ENCODE peak calls at places on chromosomes 3 and 15, in eight cellular contexts. E is GM23338, G is SK-N-SH, F is K562, V is HCT116, P is H1, K is HepG2, L is GM12878. I is an unnamed sample.

GRCh38 chr15:25250011-25250596 is 188.7 kb downstream of the UBE3A start:
- DNase-seq in L (no peak), F (no peak), G (no peak), P (no peak), E (no peak), V (no peak), K (no peak), I (no peak)

GRCh38 chr15:100633763-100634075 is 31.3 kb downstream of the ASB7 start:
- DNase-seq in G (no peak), K (no peak), L (no peak), V (no peak), P (no peak), F (no peak), E (no peak), I (no peak)

GRCh38 chr3:51710631-51711351 is 3.9 kb downstream of the GRM2 start:
- DNase-seq in V (no peak), F (no peak), L (no peak), E (peak; percentile 64), P (no peak), K (no peak), G (peak; percentile 47), I (no peak)

GRCh38 chr15:64246364-64247189 is 83.8 kb upstream of the PPIB start:
- DNase-seq in E (peak; percentile 34), V (peak; percentile 87), F (peak; percentile 80), L (peak; percentile 95), P (no peak), K (peak; percentile 61), G (no peak), I (peak; percentile 37)

GRCh38 chr15:76340198-76340801 is 3.7 kb downstream of the ISL2 start:
- DNase-seq in K (no peak), V (no peak), G (peak; percentile 28), P (peak; percentile 68), E (peak; percentile 42), L (no peak), F (no peak), I (peak; percentile 67)

GRCh38 chr3:136567599-136568188 is 184.5 kb downstream of the STAG1 start:
- DNase-seq in K (no peak), G (no peak), E (no peak), P (no peak), L (no peak), V (no peak), F (no peak), I (no peak)

GRCh38 chr15:51672100-51672731 is 9.1 kb upstream of the SCG3 start:
- DNase-seq in G (no peak), F (peak; percentile 67), L (no peak), K (no peak), P (no peak), E (peak; percentile 30), V (no peak), I (no peak)

GRCh38 chr15:85993116-85993515 is 86.6 kb upstream of the AGBL1 start:
- DNase-seq in V (no peak), L (no peak), E (no peak), P (no peak), F (no peak), G (no peak), K (no peak), I (no peak)

GRCh38 chr3:151135548-151136337 is 50.3 kb downstream of the MED12L start:
- DNase-seq in V (no peak), P (no peak), E (no peak), L (no peak), K (no peak), F (peak; percentile 36), G (no peak), I (no peak)

GRCh38 chr15:90594297-90594696 is 64.6 kb downstream of the CRTC3 start:
- DNase-seq in V (no peak), G (no peak), E (peak; percentile 45), P (no peak), F (no peak), L (peak; percentile 80), K (no peak), I (peak; percentile 75)

GRCh38 chr3:76561494-76562242 is 478.2 kb upstream of the ROBO2 start:
- DNase-seq in P (no peak), F (no peak), L (no peak), K (no peak), E (peak; percentile 30), G (no peak), V (no peak), I (no peak)

GRCh38 chr3:58706395-58706794 is 39.8 kb upstream of the FAM3D start:
- DNase-seq in G (no peak), L (no peak), V (no peak), P (no peak), K (no peak), F (no peak), E (no peak), I (no peak)

GRCh38 chr3:13024274-13024863 is 48.9 kb downstream of the IQSEC1 start:
- DNase-seq in P (no peak), K (no peak), L (no peak), G (no peak), V (no peak), E (no peak), F (no peak), I (no peak)

GRCh38 chr3:31973837-31974236 is 7.2 kb downstream of the OSBPL10 start:
- DNase-seq in P (no peak), L (no peak), E (no peak), K (no peak), V (no peak), G (no peak), F (no peak), I (no peak)

GRCh38 chr3:194141415-194142155 is 5.6 kb downstream of the HES1 start:
- DNase-seq in P (peak; percentile 82), K (peak; percentile 78), G (peak; percentile 91), V (peak; percentile 82), E (peak; percentile 91), L (no peak), F (peak; percentile 91), I (peak; percentile 93)

GRCh38 chr15:77838595-77838994 is 205.9 kb upstream of the LINGO1 start:
- DNase-seq in P (no peak), K (no peak), V (no peak), L (no peak), F (no peak), E (no peak), G (no peak), I (no peak)

GRCh38 chr3:63295356-63295755 is 17.2 kb downstream of the SYNPR start:
- DNase-seq in F (no peak), P (no peak), V (no peak), L (no peak), G (no peak), E (no peak), K (no peak), I (no peak)

GRCh38 chr15:68484220-68484619 is 52.3 kb upstream of the ITGA11 start:
- DNase-seq in L (no peak), V (no peak), E (no peak), F (no peak), G (no peak), K (no peak), P (no peak), I (no peak)

GRCh38 chr15:68483165-68483564 is 51.2 kb upstream of the ITGA11 start:
- DNase-seq in L (no peak), P (no peak), G (no peak), V (no peak), E (no peak), K (no peak), F (no peak), I (no peak)

GRCh38 chr15:68485721-68486360 is 53.9 kb upstream of the ITGA11 start:
- DNase-seq in G (no peak), K (no peak), F (no peak), E (no peak), L (no peak), P (no peak), V (no peak), I (no peak)

GRCh38 chr15:68487087-68487843 is 55.3 kb upstream of the ITGA11 start:
- DNase-seq in V (no peak), E (no peak), F (no peak), G (no peak), L (no peak), P (no peak), K (no peak), I (no peak)

GRCh38 chr15:68484696-68485400 is 52.9 kb upstream of the ITGA11 start:
- DNase-seq in V (no peak), K (no peak), F (no peak), P (no peak), L (no peak), G (no peak), E (no peak), I (no peak)
- TF ChIP-seq POLR2AphosphoS5 in V (no peak), K (no peak), F (no peak), P (no peak), L (no peak), G (no peak), E (no peak), I (no peak)

GRCh38 chr15:66692391-66692790 is 9.6 kb upstream of the SMAD6 start:
- DNase-seq in K (no peak), P (no peak), V (no peak), F (no peak), G (no peak), L (no peak), E (no peak), I (no peak)

GRCh38 chr15:66698318-66698961 is 3.6 kb upstream of the SMAD6 start:
- DNase-seq in G (peak; percentile 81), P (peak; percentile 78), F (peak; percentile 61), L (no peak), K (peak; percentile 67), V (peak; percentile 61), E (peak; percentile 84), I (peak; percentile 71)

GRCh38 chr15:66691727-66692126 is 10.3 kb upstream of the SMAD6 start:
- DNase-seq in E (no peak), G (no peak), V (no peak), L (no peak), K (no peak), F (no peak), P (no peak), I (no peak)

GRCh38 chr15:66696770-66697169 is 5.3 kb upstream of the SMAD6 start:
- DNase-seq in K (no peak), F (no peak), G (no peak), V (no peak), P (no peak), E (no peak), L (no peak), I (no peak)

GRCh38 chr15:66692808-66693596 is 9.0 kb upstream of the SMAD6 start:
- DNase-seq in G (no peak), F (no peak), E (no peak), V (no peak), P (no peak), K (no peak), L (peak; percentile 45), I (no peak)
- H3K4me2 ChIP-seq in G (no peak overlapping the region), F (no peak overlapping the region), E (no peak overlapping the region), V (no peak overlapping the region), P (no peak overlapping the region), K (no peak overlapping the region), L (peak overlapping the region; percentile 26), I (no peak overlapping the region)

DNA sequence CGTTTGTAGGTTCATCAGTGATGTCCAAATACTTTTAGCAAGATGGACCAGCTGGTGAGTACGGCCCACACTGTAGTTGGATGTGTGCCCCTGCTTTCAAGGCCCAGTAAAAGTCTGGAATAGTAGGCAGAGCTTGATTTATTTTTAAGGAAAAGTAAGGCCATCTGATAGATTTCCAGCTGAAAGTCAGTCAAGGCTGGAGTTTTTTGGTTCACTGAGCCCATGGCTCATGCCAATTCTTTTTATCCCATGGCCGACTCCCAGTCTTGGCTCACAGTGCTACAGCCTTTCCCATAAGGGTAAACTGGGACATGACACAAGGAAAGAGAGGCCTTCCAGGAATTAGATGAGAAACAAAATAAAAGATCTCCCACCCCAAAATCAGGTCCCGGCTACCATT is 13.5 kb downstream of the CCDC80 start:
- DNase-seq in L (no peak), K (no peak), F (no peak), V (no peak), E (no peak), P (no peak), G (no peak), I (no peak)
- TF ChIP-seq POLR2AphosphoS5 in L (no peak), K (no peak), F (no peak), V (no peak), E (no peak), P (no peak), G (no peak), I (no peak)

GRCh38 chr15:73325191-73325980 is 43.4 kb downstream of the HCN4 start:
- DNase-seq in E (peak; percentile 46), F (peak; percentile 50), P (no peak), V (no peak), G (no peak), L (no peak), K (no peak), I (no peak)
- H3K4me2 ChIP-seq in E (no peak overlapping the region), F (no peak overlapping the region), P (no peak overlapping the region), V (no peak overlapping the region), G (no peak overlapping the region), L (peak overlapping the region; percentile 17), K (no peak overlapping the region), I (no peak overlapping the region)

I was measured in endothelial cell of umbilical vein.